ENCODE peak calls at places on chromosomes 6 and 20, in five cellular contexts. One of them, this sample, is unnamed.

GRCh38 chr20:41081276-41081814 is 52.7 kb downstream of the TOP1 start:
- DNase-seq in HCT116: no peak
- DNase-seq in GM23248: peak; percentile 50
- DNase-seq in hepatocyte: no peak
- DNase-seq in A673: no peak
- DNase-seq in this sample: no peak

GRCh38 chr6:43798688-43799444 is 28.9 kb downstream of the VEGFA start:
- DNase-seq in HCT116: peak; percentile 92
- DNase-seq in GM23248: peak; percentile 87
- DNase-seq in hepatocyte: peak; percentile 95
- DNase-seq in A673: no peak
- DNase-seq in this sample: no peak

GRCh38 chr20:58753267-58753928 is 60.8 kb downstream of the NPEPL1 start:
- DNase-seq in HCT116: no peak
- DNase-seq in GM23248: no peak
- DNase-seq in hepatocyte: no peak
- DNase-seq in A673: no peak
- DNase-seq in this sample: peak; percentile 70

GRCh38 chr6:150756170-150756569 is 109.3 kb upstream of the MTHFD1L start:
- DNase-seq in HCT116: no peak
- DNase-seq in GM23248: peak; percentile 47
- DNase-seq in hepatocyte: no peak
- DNase-seq in A673: no peak
- DNase-seq in this sample: no peak

GRCh38 chr6:53112871-53113270 is 35.8 kb downstream of the GCM1 start:
- DNase-seq in HCT116: no peak
- DNase-seq in GM23248: no peak
- DNase-seq in hepatocyte: no peak
- DNase-seq in A673: no peak
- DNase-seq in this sample: no peak

GRCh38 chr20:40339661-40340449 is 349.2 kb downstream of the MAFB start:
- DNase-seq in HCT116: no peak
- DNase-seq in GM23248: peak; percentile 25
- DNase-seq in hepatocyte: no peak
- DNase-seq in A673: no peak
- DNase-seq in this sample: no peak

GRCh38 chr6:50657513-50657912 is 55.8 kb upstream of the TFAP2D start:
- DNase-seq in HCT116: no peak
- DNase-seq in GM23248: no peak
- DNase-seq in hepatocyte: no peak
- DNase-seq in A673: no peak
- DNase-seq in this sample: no peak

GRCh38 chr6:111564482-111564945 is 41.2 kb downstream of the TRAF3IP2 start:
- DNase-seq in HCT116: no peak
- DNase-seq in GM23248: peak; percentile 90
- DNase-seq in hepatocyte: no peak
- DNase-seq in A673: no peak
- DNase-seq in this sample: no peak

GRCh38 chr6:25476126-25476525 is 175.9 kb upstream of the SCGN start:
- DNase-seq in HCT116: no peak
- DNase-seq in GM23248: peak; percentile 38
- DNase-seq in hepatocyte: no peak
- DNase-seq in A673: no peak
- DNase-seq in this sample: no peak

GRCh38 chr6:57324538-57324937 is 7.1 kb downstream of the PRIM2 start:
- DNase-seq in HCT116: no peak
- DNase-seq in GM23248: peak; percentile 65
- DNase-seq in hepatocyte: no peak
- DNase-seq in A673: peak; percentile 30
- DNase-seq in this sample: peak; percentile 29

GRCh38 chr6:125802383-125802782 is 11.6 kb downstream of the NCOA7 start:
- DNase-seq in HCT116: no peak
- DNase-seq in GM23248: no peak
- DNase-seq in hepatocyte: no peak
- DNase-seq in A673: no peak
- DNase-seq in this sample: no peak

GRCh38 chr20:60960500-60960899 is 291.6 kb upstream of the CDH4 start:
- DNase-seq in HCT116: no peak
- DNase-seq in GM23248: no peak
- DNase-seq in hepatocyte: no peak
- DNase-seq in A673: no peak
- DNase-seq in this sample: no peak

GRCh38 chr20:4083103-4083864 is 67.9 kb upstream of the RNF24 start:
- DNase-seq in HCT116: no peak
- DNase-seq in GM23248: no peak
- DNase-seq in hepatocyte: no peak
- DNase-seq in A673: no peak
- DNase-seq in this sample: peak; percentile 38

GRCh38 chr6:18016133-18016532 is 28.7 kb upstream of the KIF13A start:
- DNase-seq in HCT116: no peak
- DNase-seq in GM23248: no peak
- DNase-seq in hepatocyte: no peak
- DNase-seq in A673: no peak
- DNase-seq in this sample: no peak

GRCh38 chr6:150413768-150414167 is 45.0 kb downstream of the IYD start:
- DNase-seq in HCT116: no peak
- DNase-seq in GM23248: no peak
- DNase-seq in hepatocyte: no peak
- DNase-seq in A673: peak; percentile 26
- DNase-seq in this sample: no peak

GRCh38 chr20:12966468-12967085 is 42.2 kb upstream of the SPTLC3 start:
- DNase-seq in HCT116: no peak
- DNase-seq in GM23248: peak; percentile 71
- DNase-seq in hepatocyte: peak; percentile 60
- DNase-seq in A673: peak; percentile 39
- DNase-seq in this sample: peak; percentile 17

GRCh38 chr6:168201383-168201782 is 118.2 kb downstream of the DACT2 start:
- DNase-seq in HCT116: no peak
- DNase-seq in GM23248: no peak
- DNase-seq in hepatocyte: peak; percentile 54
- DNase-seq in A673: no peak
- DNase-seq in this sample: peak; percentile 62

GRCh38 chr20:49276201-49276894 is 1.5 kb downstream of the ZNFX1 start:
- DNase-seq in HCT116: no peak
- DNase-seq in GM23248: peak; percentile 88
- DNase-seq in hepatocyte: peak; percentile 25
- DNase-seq in A673: peak; percentile 71
- DNase-seq in this sample: no peak

GRCh38 chr20:50229156-50229605 is 38.6 kb downstream of the CEBPB start:
- DNase-seq in HCT116: no peak
- DNase-seq in GM23248: no peak
- DNase-seq in hepatocyte: no peak
- DNase-seq in A673: no peak
- DNase-seq in this sample: no peak

GRCh38 chr20:10716855-10717254 is 43.1 kb upstream of the JAG1 start:
- DNase-seq in HCT116: no peak
- DNase-seq in GM23248: no peak
- DNase-seq in hepatocyte: no peak
- DNase-seq in A673: peak; percentile 90
- DNase-seq in this sample: no peak

GRCh38 chr6:11462742-11463414 is 74.7 kb upstream of the TMEM170B start:
- DNase-seq in HCT116: no peak
- DNase-seq in GM23248: no peak
- DNase-seq in hepatocyte: no peak
- DNase-seq in A673: no peak
- DNase-seq in this sample: no peak

GRCh38 chr6:43468240-43468639 is 9.1 kb upstream of the TJAP1 start:
- DNase-seq in HCT116: no peak
- DNase-seq in GM23248: no peak
- DNase-seq in hepatocyte: no peak
- DNase-seq in A673: no peak
- DNase-seq in this sample: no peak

GRCh38 chr6:149696904-149697303 is 21.0 kb downstream of the LATS1 start:
- DNase-seq in HCT116: no peak
- DNase-seq in GM23248: peak; percentile 37
- DNase-seq in hepatocyte: no peak
- DNase-seq in A673: no peak
- DNase-seq in this sample: no peak

GRCh38 chr6:54419885-54420284 is 111.6 kb downstream of the TINAG start:
- DNase-seq in HCT116: no peak
- DNase-seq in GM23248: peak; percentile 94
- DNase-seq in hepatocyte: peak; percentile 11
- DNase-seq in A673: peak; percentile 84
- DNase-seq in this sample: no peak

GRCh38 chr20:3046677-3047462 is 1.0 kb downstream of the MRPS26 start:
- DNase-seq in HCT116: peak; percentile 34
- DNase-seq in GM23248: no peak
- DNase-seq in hepatocyte: no peak
- DNase-seq in A673: no peak
- DNase-seq in this sample: peak; percentile 73

DNA sequence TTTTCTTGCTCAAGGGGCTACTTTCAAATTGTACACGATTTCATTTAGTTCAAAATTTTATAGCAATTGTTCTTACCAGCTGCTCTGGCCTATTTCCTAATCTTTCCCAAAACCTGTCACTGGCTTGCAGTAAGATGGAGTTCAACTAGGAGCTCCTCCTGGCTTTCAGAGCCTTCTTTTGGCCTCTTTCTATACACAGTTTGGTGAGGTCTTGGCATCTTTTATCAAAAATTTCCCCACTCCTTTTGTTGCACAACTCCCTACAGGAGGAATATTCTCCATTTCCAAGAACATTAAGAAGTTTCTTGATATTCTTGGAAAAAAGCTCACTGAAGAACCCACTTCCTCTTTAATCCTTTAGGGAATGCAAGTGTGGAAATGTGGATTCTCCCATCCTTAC is 171.2 kb upstream of the KCNK16 start:
- DNase-seq in HCT116: no peak
- DNase-seq in GM23248: peak; percentile 9
- DNase-seq in hepatocyte: no peak
- DNase-seq in A673: no peak
- DNase-seq in this sample: no peak
- H3K27ac ChIP-seq in HCT116: no peak overlapping the region
- H3K27ac ChIP-seq in GM23248: no peak overlapping the region
- H3K27ac ChIP-seq in hepatocyte: peak overlapping the region; percentile 45
- H3K27ac ChIP-seq in A673: no peak overlapping the region
- H3K27ac ChIP-seq in this sample: no peak overlapping the region

DNA sequence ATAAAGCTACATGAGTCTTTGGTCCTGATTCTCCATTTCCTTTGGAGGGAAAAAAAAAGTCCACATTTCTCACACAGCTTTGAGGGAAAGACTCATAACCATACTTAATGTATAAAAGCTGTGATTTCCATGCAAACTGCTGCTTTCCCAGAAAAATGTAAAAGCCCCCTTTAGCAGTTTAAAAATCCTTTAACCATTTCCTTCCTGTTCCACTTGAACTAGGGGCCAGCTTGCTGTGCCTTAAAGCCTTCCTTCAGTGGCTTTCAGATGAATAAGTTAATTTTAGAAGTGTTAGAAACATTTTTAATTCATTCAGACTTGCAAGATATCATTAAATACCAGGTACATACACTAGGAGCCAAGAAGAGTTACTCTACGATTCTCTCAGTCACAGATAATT is 273.5 kb downstream of the PKHD1 start:
- DNase-seq in HCT116: no peak
- DNase-seq in GM23248: no peak
- DNase-seq in hepatocyte: no peak
- DNase-seq in A673: peak; percentile 50
- DNase-seq in this sample: no peak
- TF ChIP-seq EZH2 in HCT116: no peak
- TF ChIP-seq EZH2 in GM23248: no peak
- TF ChIP-seq EZH2 in hepatocyte: no peak
- TF ChIP-seq EZH2 in A673: no peak
- TF ChIP-seq EZH2 in this sample: no peak

GRCh38 chr6:6883011-6883410 is 224.8 kb upstream of the RREB1 start:
- DNase-seq in HCT116: no peak
- DNase-seq in GM23248: no peak
- DNase-seq in hepatocyte: no peak
- DNase-seq in A673: no peak
- DNase-seq in this sample: no peak

GRCh38 chr6:6884193-6884627 is 223.6 kb upstream of the RREB1 start:
- DNase-seq in HCT116: no peak
- DNase-seq in GM23248: peak; percentile 53
- DNase-seq in hepatocyte: no peak
- DNase-seq in A673: no peak
- DNase-seq in this sample: no peak

GRCh38 chr6:6886886-6887285 is 220.9 kb upstream of the RREB1 start:
- DNase-seq in HCT116: no peak
- DNase-seq in GM23248: no peak
- DNase-seq in hepatocyte: no peak
- DNase-seq in A673: no peak
- DNase-seq in this sample: no peak

GRCh38 chr6:6886160-6886885 is 221.4 kb upstream of the RREB1 start:
- DNase-seq in HCT116: no peak
- DNase-seq in GM23248: no peak
- DNase-seq in hepatocyte: no peak
- DNase-seq in A673: no peak
- DNase-seq in this sample: no peak

GRCh38 chr6:6885521-6886088 is 222.2 kb upstream of the RREB1 start:
- DNase-seq in HCT116: no peak
- DNase-seq in GM23248: no peak
- DNase-seq in hepatocyte: no peak
- DNase-seq in A673: no peak
- DNase-seq in this sample: no peak
- H3K27ac ChIP-seq in HCT116: no peak overlapping the region
- H3K27ac ChIP-seq in GM23248: no peak overlapping the region
- H3K27ac ChIP-seq in hepatocyte: peak overlapping the region; percentile 40
- H3K27ac ChIP-seq in A673: peak overlapping the region; percentile 5
- H3K27ac ChIP-seq in this sample: no peak overlapping the region

GRCh38 chr6:40753048-40753447 is 165.9 kb upstream of the LRFN2 start:
- DNase-seq in HCT116: no peak
- DNase-seq in GM23248: no peak
- DNase-seq in hepatocyte: no peak
- DNase-seq in A673: no peak
- DNase-seq in this sample: no peak

GRCh38 chr6:40754481-40755045 is 167.4 kb upstream of the LRFN2 start:
- DNase-seq in HCT116: no peak
- DNase-seq in GM23248: no peak
- DNase-seq in hepatocyte: no peak
- DNase-seq in A673: no peak
- DNase-seq in this sample: peak; percentile 53

GRCh38 chr6:40755749-40756452 is 168.7 kb upstream of the LRFN2 start:
- DNase-seq in HCT116: no peak
- DNase-seq in GM23248: peak; percentile 81
- DNase-seq in hepatocyte: peak; percentile 63
- DNase-seq in A673: peak; percentile 8
- DNase-seq in this sample: no peak

GRCh38 chr6:40753939-40754448 is 166.8 kb upstream of the LRFN2 start:
- DNase-seq in HCT116: no peak
- DNase-seq in GM23248: no peak
- DNase-seq in hepatocyte: no peak
- DNase-seq in A673: no peak
- DNase-seq in this sample: no peak

DNA sequence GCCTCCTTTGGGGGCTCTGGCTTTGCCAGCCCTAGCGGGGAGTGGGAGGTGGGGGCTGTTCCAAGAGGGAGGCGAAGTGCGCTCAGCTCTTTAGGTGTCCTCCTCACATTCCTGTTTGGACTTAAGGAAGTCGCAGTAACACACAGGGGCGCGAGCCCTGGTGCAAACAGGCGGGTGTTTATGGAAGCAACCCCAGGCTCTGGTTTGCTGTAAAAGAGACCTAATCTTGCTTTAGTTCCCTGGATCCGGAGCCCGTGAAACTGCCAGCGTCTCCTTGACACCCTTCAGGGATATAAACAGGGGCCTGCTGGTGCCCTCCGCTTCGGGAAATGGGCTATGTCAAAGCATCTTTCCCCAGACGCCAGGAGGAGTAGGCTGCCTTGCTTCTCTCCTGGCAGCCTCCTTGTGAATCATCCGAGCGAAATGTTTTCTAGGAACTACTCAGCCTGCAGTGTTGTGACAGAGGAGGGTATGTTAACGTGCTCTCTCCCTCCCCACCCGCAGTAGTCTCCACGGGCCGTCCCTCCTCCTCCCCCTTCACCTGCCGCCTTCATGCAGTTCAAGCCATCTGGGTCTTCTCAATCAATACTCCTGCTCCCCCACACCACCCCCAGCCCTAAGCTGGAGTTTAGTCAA is 168.0 kb upstream of the LRFN2 start:
- DNase-seq in HCT116: no peak
- DNase-seq in GM23248: peak; percentile 87
- DNase-seq in hepatocyte: peak; percentile 68
- DNase-seq in A673: no peak
- DNase-seq in this sample: peak; percentile 51
- TF ChIP-seq EZH2 in HCT116: no peak
- TF ChIP-seq EZH2 in GM23248: no peak
- TF ChIP-seq EZH2 in hepatocyte: no peak
- TF ChIP-seq EZH2 in A673: no peak
- TF ChIP-seq EZH2 in this sample: no peak

This sample was measured in GM23338.